ENCODE peak calls at places on chromosomes 11 and 22, in five cellular contexts. S, P, D, K and H are unnamed samples.

GRCh38 chr11:609355-609811 is 6.4 kb downstream of the IRF7 start:
- DNase-seq in K (no peak), P (no peak), D (no peak), S (no peak), H (no peak)

GRCh38 chr11:86949995-86950993 is 4.9 kb downstream of the FZD4 start:
- DNase-seq in D (no peak), P (no peak), S (no peak), K (no peak), H (no peak)

GRCh38 chr11:10932976-10933375 is 75.1 kb upstream of the ZBED5 start:
- DNase-seq in S (no peak), P (no peak), D (no peak), K (no peak), H (no peak)

GRCh38 chr11:50074161-50074560 is 41.5 kb downstream of the OR4C45 start:
- DNase-seq in K (no peak), S (no peak), D (no peak), P (no peak), H (no peak)

GRCh38 chr11:127412234-127412633 is 411.7 kb upstream of the KIRREL3 start:
- DNase-seq in K (no peak), P (no peak), D (no peak), S (no peak), H (no peak)

GRCh38 chr22:36445158-36445668 is 36.2 kb downstream of the TXN2 start:
- DNase-seq in D (no peak), S (no peak), K (no peak), P (no peak), H (no peak)

GRCh38 chr11:13316528-13316961 is 39.0 kb downstream of the BMAL1 start:
- DNase-seq in P (no peak), S (peak; percentile 85), K (no peak), D (no peak), H (no peak)

GRCh38 chr11:118434553-118435232 is 1.6 kb upstream of the KMT2A start:
- DNase-seq in P (peak; percentile 59), K (peak; percentile 64), D (no peak), S (no peak), H (no peak)

GRCh38 chr11:35043933-35044332 is 95.0 kb upstream of the CD44 start:
- DNase-seq in K (no peak), P (no peak), S (no peak), D (no peak), H (no peak)

GRCh38 chr11:118417801-118418200 is 16.4 kb downstream of the ATP5MG start:
- DNase-seq in K (no peak), P (no peak), D (no peak), S (no peak), H (no peak)

GRCh38 chr11:19646921-19647320 is 65.7 kb upstream of the NAV2 start:
- DNase-seq in S (peak; percentile 76), P (no peak), K (no peak), D (no peak), H (no peak)

GRCh38 chr11:26931248-26931631 is 62.7 kb upstream of the FIBIN start:
- DNase-seq in D (no peak), S (no peak), P (no peak), K (no peak), H (no peak)

GRCh38 chr22:38570841-38571364 is 920 bp upstream of the DMC1 start:
- DNase-seq in S (peak; percentile 39), D (no peak), K (peak; percentile 27), P (peak; percentile 72), H (no peak)

GRCh38 chr11:73225001-73225686 is 7.1 kb downstream of the P2RY2 start:
- DNase-seq in P (no peak), D (no peak), K (no peak), S (no peak), H (no peak)

GRCh38 chr11:35148163-35148562 is 9.2 kb downstream of the CD44 start:
- DNase-seq in D (no peak), S (no peak), K (no peak), P (no peak), H (no peak)

GRCh38 chr11:71062199-71062598 is 190.2 kb downstream of the SHANK2 start:
- DNase-seq in D (no peak), P (no peak), K (peak; percentile 25), S (no peak), H (no peak)
- TF ChIP-seq CTCF in D (no peak), P (peak; percentile 12), K (peak; percentile 45), S (no peak), H (no peak)

GRCh38 chr22:22940961-22941605 is 53.5 kb downstream of the IGLL5 start:
- DNase-seq in P (no peak), S (no peak), D (no peak), K (peak; percentile 1), H (no peak)
- TF ChIP-seq CTCF in P (no peak), S (no peak), D (no peak), K (no peak), H (no peak)

GRCh38 chr11:115411114-115411513 is 93.1 kb downstream of the CADM1 start:
- DNase-seq in S (no peak), P (no peak), D (no peak), K (no peak), H (no peak)
- TF ChIP-seq CTCF in S (no peak), P (no peak), D (no peak), K (no peak), H (no peak)

GRCh38 chr22:49382451-49382735 is 445.3 kb downstream of the BRD1 start:
- DNase-seq in P (no peak), S (no peak), K (no peak), D (no peak), H (no peak)
- TF ChIP-seq CTCF in P (no peak), S (no peak), K (no peak), D (no peak), H (no peak)

GRCh38 chr11:12088047-12088481 is 22.3 kb upstream of the MICAL2 start:
- DNase-seq in K (peak; percentile 75), D (no peak), P (no peak), S (peak; percentile 76), H (no peak)
- TF ChIP-seq CTCF in K (peak; percentile 63), D (no peak), P (no peak), S (peak; percentile 21), H (no peak)

GRCh38 chr11:70156291-70157037 is 46.6 kb upstream of the FADD start:
- DNase-seq in D (no peak), P (no peak), S (no peak), K (no peak), H (no peak)

GRCh38 chr11:70159612-70160570 is 43.2 kb upstream of the FADD start:
- DNase-seq in K (no peak), S (peak; percentile 97), D (no peak), P (no peak), H (no peak)

GRCh38 chr11:70158757-70159389 is 44.2 kb upstream of the FADD start:
- DNase-seq in S (no peak), P (no peak), K (no peak), D (no peak), H (no peak)

GRCh38 chr11:70155386-70155785 is 47.7 kb upstream of the FADD start:
- DNase-seq in S (peak; percentile 69), K (no peak), P (no peak), D (no peak), H (no peak)

GRCh38 chr11:70158201-70158600 is 44.9 kb upstream of the FADD start:
- DNase-seq in P (no peak), D (no peak), S (peak; percentile 29), K (peak; percentile 70), H (no peak)
- TF ChIP-seq CTCF in P (peak; percentile 40), D (peak; percentile 32), S (peak; percentile 13), K (peak; percentile 85), H (no peak)

GRCh38 chr22:19111140-19111539 is 11.1 kb downstream of the DGCR2 start:
- DNase-seq in P (no peak), S (no peak), D (no peak), K (no peak), H (no peak)
- TF ChIP-seq CTCF in P (peak; percentile 43), S (no peak), D (no peak), K (no peak), H (no peak)

DNA sequence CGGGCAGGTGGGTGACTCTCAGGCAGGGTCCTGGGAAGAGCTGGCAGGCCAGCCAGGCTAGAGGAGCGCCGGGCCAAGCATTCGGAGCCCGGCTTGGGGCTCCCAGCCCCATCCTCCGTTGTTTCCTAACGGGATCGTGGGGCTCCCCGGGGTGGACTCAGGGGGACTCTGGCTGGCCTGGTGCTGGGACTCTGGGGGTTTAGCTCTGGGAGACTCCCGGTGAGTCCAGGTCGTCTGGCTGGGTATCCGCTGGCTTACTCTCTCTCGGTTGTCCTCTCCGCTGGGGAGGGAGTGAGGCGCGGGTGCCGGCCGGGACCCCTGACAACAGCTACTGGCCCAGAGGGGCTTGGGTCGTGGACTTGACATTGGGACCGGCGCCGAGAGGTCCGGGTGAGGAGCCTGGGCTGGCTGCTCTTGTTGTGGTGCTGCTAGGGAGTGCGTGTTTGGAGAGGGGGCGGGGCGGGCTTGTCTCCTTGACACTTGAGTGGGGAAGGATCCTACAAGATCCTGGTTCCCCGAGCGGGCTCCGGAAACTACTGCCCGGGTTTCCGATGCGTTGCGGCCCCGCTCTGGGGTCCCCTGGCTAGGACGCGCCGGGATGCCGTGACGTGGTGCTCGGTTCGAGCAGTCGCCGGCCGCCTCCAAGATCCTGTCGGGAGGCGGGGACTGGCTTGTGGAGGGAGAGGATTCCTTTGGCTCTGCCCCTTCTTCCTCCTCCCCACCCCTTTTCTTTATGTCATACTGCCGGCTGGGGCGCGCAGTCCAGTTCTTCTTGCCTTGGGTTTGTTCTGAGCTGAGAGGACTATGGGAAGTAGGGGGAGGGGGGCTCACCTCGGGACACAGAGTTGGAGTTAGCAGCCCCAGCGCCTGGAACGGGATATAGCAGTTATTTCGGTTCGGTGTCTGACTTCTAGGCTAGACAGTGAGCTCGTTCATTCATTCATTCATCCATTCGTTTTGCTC is 585 bp downstream of the EMSY start:
- DNase-seq in P (peak; percentile 32), D (no peak), S (peak; percentile 80), K (peak; percentile 96), H (peak; percentile 67)
- TF ChIP-seq CTCF in P (no peak), D (no peak), S (no peak), K (peak; percentile 29), H (no peak)

GRCh38 chr11:134253189-134253993 is at the start of the genes ACAD8 and THYN1:
- DNase-seq in S (peak; percentile 97), P (peak; percentile 98), D (peak; percentile 92), K (peak; percentile 97), H (peak; percentile 86)
- TF ChIP-seq CTCF in S (no peak), P (peak; percentile 32), D (no peak), K (no peak), H (no peak)